ENCODE peak calls at places on chromosomes 6 and 20, in nine cellular contexts. K is GM12865; P is heart left ventricle; J is GM23248; W is CD4-positive, alpha-beta memory T cell; T is cardiac muscle cell; H is colonic mucosa; N is fibroblast of mammary gland; I is GM12878. G is an unnamed sample.
A peak's percentile ranks its signal among the peaks of the same experiment; 100 is the strongest.

GRCh38 chr6:43847741-43848630 is 78.0 kb downstream of the VEGFA start:
- DNase-seq in K (no peak), P (no peak), J (peak; percentile 43), W (no peak), T (no peak), H (no peak), N (no peak), I (no peak), G (no peak)

GRCh38 chr6:76852776-76853175 is 610.5 kb downstream of the HTR1B start:
- DNase-seq in K (no peak), P (no peak), J (peak; percentile 45), W (no peak), T (no peak), H (no peak), N (peak; percentile 12), I (no peak), G (no peak)

GRCh38 chr6:109961666-109962065 is 16.4 kb upstream of the GPR6 start:
- DNase-seq in K (no peak), P (no peak), J (peak; percentile 19), W (no peak), T (no peak), H (no peak), N (no peak), I (no peak), G (no peak)

GRCh38 chr6:144528605-144529425 is 243.7 kb downstream of the UTRN start:
- DNase-seq in K (peak; percentile 3), P (no peak), J (peak; percentile 40), W (no peak), T (peak; percentile 37), H (no peak), N (peak; percentile 50), I (no peak), G (no peak)

GRCh38 chr20:3312940-3313656 is 74.1 kb upstream of the SLC4A11 start:
- DNase-seq in K (no peak), P (no peak), J (peak; percentile 79), W (no peak), T (no peak), H (no peak), N (peak; percentile 44), I (no peak), G (no peak)

GRCh38 chr6:97812940-97813339 is 529.9 kb upstream of the MMS22L start:
- DNase-seq in K (no peak), P (no peak), J (no peak), W (no peak), T (no peak), H (no peak), N (no peak), I (no peak), G (no peak)

GRCh38 chr6:110491644-110492317 is 15.4 kb upstream of the SLC22A16 start:
- DNase-seq in K (no peak), P (no peak), J (peak; percentile 62), W (no peak), T (no peak), H (no peak), N (peak; percentile 77), I (no peak), G (no peak)

GRCh38 chr20:54103762-54104600 is 33.6 kb upstream of the BCAS1 start:
- DNase-seq in K (no peak), P (no peak), J (no peak), W (no peak), T (no peak), H (no peak), N (no peak), I (no peak), G (no peak)

GRCh38 chr20:52783769-52784168 is 188.4 kb upstream of the TSHZ2 start:
- DNase-seq in K (peak; percentile 16), P (no peak), J (peak; percentile 8), W (no peak), T (no peak), H (peak; percentile 20), N (peak; percentile 33), I (no peak), G (no peak)

GRCh38 chr6:109093732-109094131 is 914 bp downstream of the SESN1 start:
- DNase-seq in K (no peak), P (no peak), J (peak; percentile 62), W (no peak), T (no peak), H (no peak), N (peak; percentile 21), I (no peak), G (no peak)

GRCh38 chr6:148445620-148446019 is 103.0 kb downstream of the SASH1 start:
- DNase-seq in K (no peak), P (no peak), J (peak; percentile 68), W (no peak), T (no peak), H (no peak), N (peak; percentile 42), I (no peak), G (no peak)

GRCh38 chr6:53330137-53330536 is 18.6 kb downstream of the ELOVL5 start:
- DNase-seq in K (no peak), P (no peak), J (no peak), W (no peak), T (no peak), H (no peak), N (no peak), I (no peak), G (no peak)

GRCh38 chr6:25122001-25122400 is 157.2 kb upstream of the CARMIL1 start:
- DNase-seq in K (no peak), P (peak; percentile 34), J (peak; percentile 54), W (no peak), T (no peak), H (peak; percentile 30), N (peak; percentile 16), I (no peak), G (peak; percentile 69)

GRCh38 chr20:61809006-61809770 is 256.5 kb downstream of the TAF4 start:
- DNase-seq in K (no peak), P (peak; percentile 13), J (no peak), W (no peak), T (no peak), H (no peak), N (no peak), I (no peak), G (peak; percentile 10)

GRCh38 chr6:168851460-168852103 is 402.1 kb downstream of the THBS2 start:
- DNase-seq in K (no peak), P (no peak), J (peak; percentile 59), W (no peak), T (no peak), H (no peak), N (peak; percentile 22), I (no peak), G (no peak)

GRCh38 chr20:34262488-34263288 is 21.5 kb downstream of the ASIP start:
- DNase-seq in K (peak; percentile 30), P (peak; percentile 82), J (peak; percentile 65), W (no peak), T (no peak), H (no peak), N (peak; percentile 75), I (no peak), G (no peak)

GRCh38 chr20:33305591-33306057 is 22.6 kb downstream of the BPIFB1 start:
- DNase-seq in K (no peak), P (no peak), J (peak; percentile 47), W (no peak), T (no peak), H (no peak), N (peak; percentile 30), I (no peak), G (no peak)

DNA sequence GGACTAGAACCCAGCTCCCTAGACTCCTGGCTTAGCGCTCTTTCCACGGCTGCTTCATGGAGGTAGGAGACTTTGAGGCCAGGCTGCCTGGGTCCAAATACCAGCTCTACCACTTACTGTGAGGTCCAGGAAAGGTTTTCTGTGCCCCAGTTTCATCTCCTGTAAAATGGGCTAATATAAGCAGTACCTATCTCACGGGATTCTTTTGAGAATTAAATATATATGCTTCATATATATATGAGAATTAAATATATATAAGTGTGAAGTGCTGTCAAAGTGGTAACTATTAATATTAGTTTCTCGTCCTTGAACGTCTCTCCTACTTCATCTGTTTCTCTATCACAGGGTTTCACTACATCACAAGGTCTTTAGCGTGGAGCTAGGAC is 10.2 kb upstream of the LY6G5C start:
- DNase-seq in K (no peak), P (no peak), J (no peak), W (no peak), T (no peak), H (no peak), N (no peak), I (no peak), G (no peak)
- H3K4me3 ChIP-seq in K (no peak overlapping the region), P (no peak overlapping the region), J (no peak overlapping the region), W (no peak overlapping the region), T (no peak overlapping the region), H (no peak overlapping the region), N (no peak overlapping the region), I (no peak overlapping the region), G (no peak overlapping the region)

DNA sequence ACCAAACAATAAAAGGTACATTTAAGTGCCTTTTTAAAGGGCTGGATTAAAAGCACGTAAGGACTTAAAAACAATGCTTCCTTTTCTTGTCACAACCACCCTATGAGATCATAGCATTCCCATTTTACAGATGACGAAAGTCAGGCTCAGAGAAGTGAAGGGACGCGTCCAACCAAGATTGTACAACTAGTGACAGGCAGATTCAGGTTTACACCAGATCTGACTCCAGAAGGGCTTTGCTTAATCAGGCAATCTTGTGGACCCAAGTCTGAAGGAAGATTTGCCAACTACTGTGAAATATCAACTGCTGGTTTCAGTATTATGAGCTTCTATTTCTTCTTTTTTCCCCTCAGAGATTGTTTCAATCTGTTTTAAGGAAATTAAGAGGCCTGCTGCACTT is 876 bp downstream of the ENPP4 start:
- DNase-seq in K (peak; percentile 20), P (no peak), J (peak; percentile 3), W (no peak), T (no peak), H (no peak), N (no peak), I (no peak), G (no peak)
- H3K4me3 ChIP-seq in K (peak overlapping the region; percentile 96), P (peak overlapping the region; percentile 91), J (peak overlapping the region; percentile 67), W (peak overlapping the region; percentile 86), T (peak overlapping the region; percentile 45), H (peak overlapping the region; percentile 64), N (peak overlapping the region; percentile 67), I (peak overlapping the region; percentile 95), G (peak overlapping the region; percentile 98)

GRCh38 chr6:15349379-15349778 is 103.5 kb downstream of the JARID2 start:
- DNase-seq in K (no peak), P (no peak), J (peak; percentile 79), W (no peak), T (no peak), H (no peak), N (peak; percentile 59), I (no peak), G (no peak)
- H3K4me3 ChIP-seq in K (no peak overlapping the region), P (no peak overlapping the region), J (no peak overlapping the region), W (no peak overlapping the region), T (no peak overlapping the region), H (no peak overlapping the region), N (no peak overlapping the region), I (no peak overlapping the region), G (no peak overlapping the region)

DNA sequence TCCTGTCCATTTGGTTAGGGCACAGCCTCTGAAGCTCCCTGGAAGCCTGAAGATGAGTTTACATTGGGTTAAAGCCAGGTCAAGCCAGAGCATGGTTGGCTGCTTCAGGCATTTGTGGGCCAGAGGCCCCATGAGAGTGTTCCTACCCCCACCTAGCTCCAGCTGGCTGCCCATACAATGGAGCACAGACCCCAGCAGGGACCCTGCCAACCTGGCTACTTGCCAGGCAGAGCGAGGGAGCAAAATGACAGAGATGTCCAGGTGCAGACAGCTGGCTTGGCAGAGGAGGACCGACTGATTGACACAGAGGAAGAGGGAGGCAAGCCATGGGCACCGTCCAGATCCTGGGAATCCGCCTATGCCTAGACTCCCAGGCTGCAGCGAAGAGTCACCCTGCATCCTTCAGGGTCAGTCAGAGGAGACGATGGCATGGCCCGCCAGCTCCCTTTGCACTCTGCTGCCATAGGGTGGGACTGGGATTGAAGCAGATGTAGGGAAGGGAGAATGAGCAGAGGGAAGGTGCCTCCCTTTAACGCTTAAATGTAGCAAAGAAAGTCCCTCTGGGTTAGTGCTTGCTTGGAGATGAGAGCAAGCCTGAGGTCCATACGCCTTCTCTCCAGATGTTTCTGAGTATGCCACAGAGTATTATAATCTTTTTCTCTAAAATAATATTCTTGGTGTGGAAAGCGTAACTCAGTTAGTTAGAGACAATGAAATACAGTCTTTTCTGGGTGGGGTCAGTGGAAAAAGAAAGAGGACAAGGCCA is 77.6 kb upstream of the FYN start:
- DNase-seq in K (no peak), P (peak; percentile 41), J (peak; percentile 32), W (no peak), T (no peak), H (no peak), N (peak; percentile 59), I (no peak), G (peak; percentile 55)
- H3K4me3 ChIP-seq in K (no peak overlapping the region), P (no peak overlapping the region), J (no peak overlapping the region), W (no peak overlapping the region), T (no peak overlapping the region), H (no peak overlapping the region), N (no peak overlapping the region), I (no peak overlapping the region), G (no peak overlapping the region)

G was measured in aorta.